ENCODE peak calls at places on chromosome 12, in six cellular contexts. V is A549, R is endothelial cell of umbilical vein, S is HepG2, Q is GM12878, P is K562. Y is an unnamed sample.

GRCh38 chr12:46386877-46387629 is 14.5 kb upstream of the SLC38A2 start:
- DNase-seq in V (no peak), R (no peak), S (no peak), Q (no peak), P (peak; percentile 69), Y (peak; percentile 89)

GRCh38 chr12:78431931-78432330 is 432.6 kb upstream of the SYT1 start:
- DNase-seq in V (no peak), R (no peak), S (no peak), Q (no peak), P (no peak), Y (no peak)

GRCh38 chr12:116480210-116480818 is 78.9 kb upstream of the MAP1LC3B2 start:
- DNase-seq in V (no peak), R (no peak), S (no peak), Q (no peak), P (no peak), Y (no peak)

GRCh38 chr12:120678572-120678971 is 8.4 kb upstream of the MLEC start:
- DNase-seq in V (no peak), R (no peak), S (no peak), Q (no peak), P (no peak), Y (peak; percentile 67)

GRCh38 chr12:45232771-45233372 is 17.0 kb downstream of the ANO6 start:
- DNase-seq in V (peak; percentile 92), R (peak; percentile 97), S (peak; percentile 66), Q (peak; percentile 51), P (peak; percentile 66), Y (no peak)

GRCh38 chr12:95848575-95849388 is 10.0 kb upstream of the SNRPF start:
- DNase-seq in V (peak; percentile 55), R (peak; percentile 80), S (peak; percentile 51), Q (no peak), P (no peak), Y (peak; percentile 50)

GRCh38 chr12:48157016-48157888 is at the start of gene ASB8:
- DNase-seq in V (peak; percentile 92), R (peak; percentile 99), S (peak; percentile 98), Q (peak; percentile 98), P (peak; percentile 99), Y (peak; percentile 99)

GRCh38 chr12:28025821-28026505 is 53.4 kb upstream of the PTHLH start:
- DNase-seq in V (no peak), R (no peak), S (no peak), Q (no peak), P (no peak), Y (no peak)

GRCh38 chr12:70853326-70853725 is 67.2 kb downstream of the PTPRR start:
- DNase-seq in V (no peak), R (no peak), S (peak; percentile 2), Q (no peak), P (no peak), Y (peak; percentile 46)

GRCh38 chr12:12704593-12705230 is 8.7 kb upstream of the GPR19 start:
- DNase-seq in V (peak; percentile 87), R (peak; percentile 86), S (peak; percentile 92), Q (no peak), P (peak; percentile 84), Y (peak; percentile 86)

GRCh38 chr12:66438601-66439000 is 136.3 kb downstream of the HELB start:
- DNase-seq in V (no peak), R (no peak), S (no peak), Q (no peak), P (no peak), Y (no peak)

GRCh38 chr12:54016478-54016964 is 7.7 kb downstream of the HOXC8 start:
- DNase-seq in V (peak; percentile 78), R (no peak), S (no peak), Q (no peak), P (no peak), Y (peak; percentile 44)

GRCh38 chr12:16348435-16349131 is 1.1 kb downstream of the MGST1 start:
- DNase-seq in V (no peak), R (peak; percentile 21), S (no peak), Q (peak; percentile 7), P (peak; percentile 4), Y (peak; percentile 26)
- TF ChIP-seq MYC in V (no peak), R (no peak), S (no peak), Q (no peak), P (no peak), Y (no peak)

DNA sequence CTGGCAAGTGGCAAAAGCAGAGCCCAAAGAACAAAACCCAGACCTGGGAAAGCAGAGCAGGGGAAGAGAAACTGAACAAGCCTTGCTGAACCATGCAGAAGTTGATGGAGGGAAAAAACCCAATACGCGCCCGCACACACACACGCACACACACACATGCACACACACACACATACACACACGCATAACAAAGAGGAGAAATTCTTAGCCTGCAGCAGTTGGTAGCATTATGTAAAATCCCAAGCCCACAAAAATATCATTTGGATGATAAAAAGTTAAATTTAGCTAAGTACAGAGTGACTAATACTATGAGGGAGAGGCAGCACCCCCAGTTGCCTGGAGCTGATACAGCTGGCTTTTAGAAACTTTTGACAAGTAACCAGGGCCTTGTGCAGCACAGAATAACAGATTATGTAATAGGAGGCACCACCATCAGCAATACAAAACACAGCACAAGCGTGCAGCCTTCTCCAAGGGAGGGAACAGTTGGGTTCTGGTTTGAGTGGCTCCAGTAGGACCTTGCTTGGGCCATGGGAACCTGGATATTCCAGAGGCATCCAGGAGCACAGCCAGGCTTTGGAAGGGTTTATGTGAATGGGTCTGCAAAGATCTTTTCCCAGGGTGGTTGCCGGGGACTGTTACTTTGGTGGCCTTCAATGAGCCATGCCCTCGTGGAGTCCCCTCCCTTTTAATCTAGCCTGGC is 35.3 kb downstream of the PITPNM2 start:
- DNase-seq in V (no peak), R (no peak), S (no peak), Q (peak; percentile 8), P (no peak), Y (peak; percentile 66)
- TF ChIP-seq MYC in V (no peak), R (no peak), S (no peak), Q (no peak), P (no peak), Y (no peak)

GRCh38 chr12:49233842-49234526 is 30.9 kb upstream of the TUBA1C start:
- DNase-seq in V (no peak), R (no peak), S (no peak), Q (peak; percentile 35), P (peak; percentile 87), Y (peak; percentile 99)
- TF ChIP-seq MYC in V (no peak), R (no peak), S (no peak), Q (no peak), P (no peak), Y (peak; percentile 54)

DNA sequence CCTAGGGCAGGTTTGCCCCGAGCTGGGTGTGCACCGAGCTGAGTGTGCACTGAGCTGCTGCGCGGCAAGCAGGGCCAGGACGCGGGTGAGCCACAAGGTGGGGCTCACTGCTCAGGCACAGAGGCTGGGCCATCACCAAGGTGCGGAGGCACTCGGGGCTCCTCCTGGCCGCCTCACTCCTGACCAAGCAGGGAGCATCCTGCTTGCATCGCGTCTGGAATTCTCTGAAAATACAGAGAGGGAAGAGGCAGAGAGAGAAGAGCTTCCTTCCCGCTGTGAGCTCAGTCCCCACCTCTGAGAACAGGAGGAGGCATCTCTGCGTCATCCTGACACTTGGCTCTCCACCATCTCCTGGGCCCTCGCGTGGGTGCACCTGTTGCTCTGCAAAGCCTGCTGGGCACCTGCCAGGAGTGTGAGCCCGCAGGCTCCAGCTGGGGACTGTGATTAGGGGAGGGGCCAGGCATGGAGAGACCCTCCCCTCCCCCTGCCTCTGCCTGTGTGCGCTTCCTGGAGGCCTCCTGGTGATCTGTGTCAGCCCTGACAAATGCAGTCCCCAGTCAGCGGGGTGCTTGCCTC is 116.3 kb downstream of the GLT1D1 start:
- DNase-seq in V (peak; percentile 10), R (no peak), S (no peak), Q (peak; percentile 20), P (peak; percentile 36), Y (peak; percentile 50)
- TF ChIP-seq MYC in V (no peak), R (no peak), S (no peak), Q (no peak), P (no peak), Y (no peak)

GRCh38 chr12:56359851-56360767 is at the start of gene STAT2:
- DNase-seq in V (peak; percentile 98), R (peak; percentile 100), S (peak; percentile 98), Q (peak; percentile 99), P (peak; percentile 100), Y (peak; percentile 100)

GRCh38 chr12:56361487-56362129 is 1.0 kb downstream of the APOF start:
- DNase-seq in V (no peak), R (no peak), S (no peak), Q (no peak), P (no peak), Y (no peak)

GRCh38 chr12:56362130-56363059 is at the start of gene APOF:
- DNase-seq in V (no peak), R (no peak), S (peak; percentile 92), Q (no peak), P (no peak), Y (no peak)

GRCh38 chr12:56358836-56359532 is 923 bp downstream of the STAT2 start:
- DNase-seq in V (no peak), R (no peak), S (no peak), Q (no peak), P (peak; percentile 26), Y (peak; percentile 58)
- TF ChIP-seq MYC in V (no peak), R (no peak), S (no peak), Q (no peak), P (no peak), Y (no peak)

DNA sequence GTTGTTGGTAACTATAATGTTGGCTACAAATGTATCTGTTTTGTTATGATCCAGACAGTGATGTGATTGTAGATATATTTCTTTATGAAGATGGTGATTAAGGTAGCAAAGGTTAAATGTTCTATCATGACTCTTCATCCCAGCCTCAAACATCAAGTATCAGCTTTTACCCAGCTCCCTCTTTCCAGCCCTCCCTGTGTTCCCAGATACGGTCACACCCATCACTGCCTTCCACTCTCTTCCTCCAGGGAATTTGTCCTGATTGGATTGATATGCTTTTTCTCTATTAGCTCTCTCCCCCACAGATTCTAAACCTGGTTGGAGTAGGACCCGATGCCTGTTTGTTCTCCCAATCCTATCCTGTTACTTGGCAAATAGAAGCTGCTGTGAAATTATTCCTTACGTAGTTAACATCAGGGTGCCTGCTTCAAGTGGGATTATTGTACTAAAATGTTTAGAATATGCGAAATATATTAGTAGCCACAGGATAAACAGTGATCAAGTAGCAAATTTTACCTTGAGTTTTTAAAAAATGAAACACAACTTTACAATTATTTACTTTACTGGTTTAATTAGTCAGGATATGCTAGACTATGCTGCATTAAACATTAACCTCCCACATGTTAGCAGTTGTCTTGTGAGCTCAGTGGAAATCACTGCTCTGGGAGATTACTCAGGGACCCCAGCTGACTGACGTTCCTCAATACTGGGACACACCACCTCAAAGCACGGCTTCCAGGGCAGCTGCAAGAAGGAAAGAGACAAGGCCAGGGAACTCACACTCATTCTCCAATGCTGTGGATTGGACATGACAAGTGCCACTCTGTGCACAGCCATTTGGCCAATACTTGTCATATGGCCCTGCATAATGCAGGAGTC is 165.3 kb downstream of the ALX1 start:
- DNase-seq in V (no peak), R (no peak), S (no peak), Q (no peak), P (no peak), Y (no peak)
- TF ChIP-seq MYC in V (no peak), R (no peak), S (no peak), Q (no peak), P (no peak), Y (no peak)

GRCh38 chr12:3084742-3085141 is 7.6 kb downstream of the TSPAN9 start:
- DNase-seq in V (no peak), R (no peak), S (no peak), Q (no peak), P (no peak), Y (no peak)
- TF ChIP-seq MYC in V (no peak), R (no peak), S (no peak), Q (no peak), P (no peak), Y (no peak)

GRCh38 chr12:49583361-49584094 is 15.6 kb upstream of the MCRS1 start:
- DNase-seq in V (no peak), R (no peak), S (no peak), Q (no peak), P (no peak), Y (no peak)
- TF ChIP-seq MYC in V (no peak), R (no peak), S (no peak), Q (no peak), P (no peak), Y (no peak)